ENCODE peak calls at places on chromosomes 13 and 19, in six cellular contexts. P is A673; S is PC-3; F is IMR-90; B is CD4-positive, alpha-beta T cell; Z is heart left ventricle. D is an unnamed sample. For H3K9me3, the result is how much of the 10 kb centered on the place peaks cover.

GRCh38 chr19:55605637-55606470 is at the start of gene ZNF865:
- DNase-seq in Z (peak), P (peak), S (peak), B (peak), F (peak), D (peak)

GRCh38 chr19:50896591-50897190 is 14.5 kb downstream of the KLK4 start:
- DNase-seq in Z (no peak), B (no peak), P (no peak), S (peak), F (peak), D (no peak)

GRCh38 chr19:31257025-31257424 is 92.2 kb downstream of the TSHZ3 start:
- DNase-seq in Z (no peak), S (no peak), B (no peak), P (no peak), F (no peak), D (no peak)

GRCh38 chr13:52162279-52163101 is 3.1 kb upstream of the NEK3 start:
- DNase-seq in B (no peak), S (peak), Z (no peak), F (peak), P (no peak), D (peak)

GRCh38 chr13:73090116-73090811 is 31.5 kb downstream of the KLF5 start:
- DNase-seq in P (peak), F (peak), S (peak), B (no peak), Z (no peak), D (peak)

GRCh38 chr19:6739884-6740588 is 556 bp downstream of the TRIP10 start:
- DNase-seq in S (no peak), B (no peak), F (no peak), Z (peak), P (no peak), D (peak)

GRCh38 chr19:51256053-51256682 is 5.3 kb downstream of the SIGLECL1 start:
- DNase-seq in P (no peak), Z (no peak), B (no peak), S (no peak), F (no peak), D (no peak)

GRCh38 chr19:17538684-17539287 is 16.7 kb upstream of the COLGALT1 start:
- DNase-seq in P (no peak), F (no peak), Z (no peak), B (no peak), S (peak), D (peak)

GRCh38 chr19:28331596-28331995 is 881.4 kb downstream of the UQCRFS1 start:
- DNase-seq in F (no peak), B (no peak), P (no peak), Z (no peak), S (no peak), D (no peak)

GRCh38 chr19:50921391-50922315 is 10.5 kb upstream of the KLK4 start:
- DNase-seq in P (peak), B (no peak), F (no peak), Z (no peak), S (peak), D (peak)

GRCh38 chr19:40398417-40399056 is 8.6 kb upstream of the HIPK4 start:
- DNase-seq in B (peak), S (no peak), P (no peak), Z (no peak), F (no peak), D (no peak)

GRCh38 chr13:71540098-71540497 is 326.9 kb downstream of the DACH1 start:
- DNase-seq in P (no peak), S (no peak), B (no peak), Z (no peak), F (no peak), D (no peak)

GRCh38 chr13:84237181-84237580 is 354.9 kb upstream of the SLITRK1 start:
- DNase-seq in Z (no peak), S (no peak), P (no peak), F (no peak), B (no peak), D (no peak)

GRCh38 chr19:4575267-4575793 is 15.8 kb upstream of the SEMA6B start:
- DNase-seq in S (peak), F (peak), B (no peak), P (peak), Z (peak), D (peak)

GRCh38 chr13:38897521-38897920 is 93.1 kb downstream of the STOML3 start:
- DNase-seq in F (no peak), Z (no peak), B (no peak), S (no peak), P (no peak), D (no peak)

GRCh38 chr13:30847697-30848307 is 58.3 kb upstream of the MEDAG start:
- DNase-seq in B (no peak), Z (no peak), F (peak), S (no peak), P (peak), D (peak)

GRCh38 chr19:50646074-50646807 is 3.0 kb upstream of the C19orf81 start:
- DNase-seq in P (peak), F (peak), Z (no peak), B (no peak), S (peak), D (no peak)

GRCh38 chr13:109465151-109465550 is 321.2 kb downstream of the IRS2 start:
- DNase-seq in B (no peak), P (peak), Z (no peak), S (no peak), F (peak), D (peak)

GRCh38 chr19:13864223-13864512 is 12.8 kb upstream of the NANOS3 start:
- DNase-seq in Z (no peak), P (no peak), S (no peak), F (no peak), B (no peak), D (no peak)

GRCh38 chr19:38841787-38842438 is 7.9 kb downstream of the HNRNPL start:
- DNase-seq in P (no peak), B (peak), Z (no peak), F (no peak), S (no peak), D (no peak)

GRCh38 chr13:41284512-41285288 is 21.3 kb upstream of the MTRF1 start:
- DNase-seq in F (peak), P (no peak), B (no peak), Z (no peak), S (peak), D (peak)

GRCh38 chr19:22144394-22144793 is 52.4 kb downstream of the ZNF676 start:
- DNase-seq in S (no peak), F (peak), P (peak), Z (no peak), B (no peak), D (no peak)

GRCh38 chr19:22137791-22138190 is 59.0 kb downstream of the ZNF676 start:
- DNase-seq in S (no peak), P (no peak), Z (no peak), F (no peak), B (no peak), D (no peak)

DNA sequence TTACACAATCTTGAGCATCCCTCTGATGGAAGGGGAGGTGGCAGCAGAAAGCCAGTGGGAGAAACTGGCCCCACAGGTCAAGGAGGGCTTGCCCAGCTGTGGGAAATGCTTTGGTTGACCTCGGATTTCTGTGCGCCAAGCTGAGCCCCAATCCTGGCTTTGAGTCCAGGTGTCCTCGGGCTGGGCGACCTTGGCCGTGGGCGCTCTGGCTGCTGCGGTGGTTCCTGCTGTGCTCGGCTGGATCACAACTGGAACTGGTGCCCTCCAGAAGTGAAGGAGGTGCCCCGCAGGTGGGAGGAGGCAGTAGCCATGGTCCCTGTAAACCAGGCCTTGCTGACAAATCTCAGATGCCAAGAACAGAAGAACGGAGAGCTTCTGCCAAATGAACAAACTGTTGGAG is 56.4 kb downstream of the ZNF676 start:
- DNase-seq in S (no peak), P (no peak), Z (no peak), F (no peak), B (no peak), D (no peak)
- H3K9me3 ChIP-seq in S (under half), P (half or more), Z (under half), F (under half), B (under half), D (under half)

GRCh38 chr19:57004418-57004817 is 115.4 kb upstream of the USP29 start:
- DNase-seq in P (no peak), B (no peak), S (no peak), F (no peak), Z (no peak), D (no peak)

GRCh38 chr19:57002765-57003164 is 117.0 kb upstream of the USP29 start:
- DNase-seq in F (no peak), B (no peak), P (no peak), Z (no peak), S (no peak), D (no peak)

GRCh38 chr19:57010541-57010940 is 109.2 kb upstream of the USP29 start:
- DNase-seq in S (no peak), P (no peak), B (no peak), F (no peak), Z (no peak), D (no peak)

DNA sequence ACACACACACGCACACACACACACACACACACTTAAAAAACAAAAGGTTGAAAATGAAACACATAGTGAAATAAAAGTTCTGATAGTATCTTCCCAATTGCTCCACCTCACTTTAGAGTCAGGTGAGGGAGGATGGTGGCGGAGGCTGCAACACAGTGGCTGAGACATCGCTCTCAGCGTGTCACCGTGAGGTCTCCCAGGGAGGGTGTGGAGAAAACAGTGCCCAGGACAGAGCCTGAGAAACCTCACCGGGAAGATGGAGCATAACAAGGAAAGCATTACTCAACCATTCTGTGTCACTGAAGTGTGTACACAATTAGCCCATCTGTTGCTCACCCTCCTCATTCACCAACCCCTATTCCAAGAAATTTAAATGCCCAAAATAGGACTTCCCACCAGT is 111.4 kb upstream of the USP29 start:
- DNase-seq in P (no peak), B (no peak), S (no peak), F (no peak), Z (no peak), D (no peak)
- H3K9me3 ChIP-seq in P (under half), B (under half), S (under half), F (under half), Z (under half), D (under half)

GRCh38 chr19:2845107-2845506 is 3.8 kb downstream of the ZNF555 start:
- DNase-seq in Z (no peak), B (no peak), P (no peak), S (no peak), F (no peak), D (no peak)
- H3K9me3 ChIP-seq in Z (under half), B (under half), P (under half), S (under half), F (under half), D (under half)

GRCh38 chr13:100619940-100620339 is 31.4 kb upstream of the GGACT start:
- DNase-seq in S (no peak), Z (no peak), F (no peak), B (no peak), P (no peak), D (no peak)
- H3K9me3 ChIP-seq in S (under half), Z (under half), F (under half), B (under half), P (under half), D (under half)

GRCh38 chr19:21383980-21384582 is 12.9 kb upstream of the ZNF493 start:
- DNase-seq in P (no peak), S (no peak), B (no peak), F (no peak), Z (no peak), D (no peak)
- H3K9me3 ChIP-seq in P (half or more), S (half or more), B (half or more), F (under half), Z (under half), D (half or more)

GRCh38 chr19:44190020-44190419 is 22.3 kb upstream of the ZNF227 start:
- DNase-seq in S (no peak), P (no peak), B (no peak), F (no peak), Z (no peak), D (no peak)
- H3K9me3 ChIP-seq in S (under half), P (under half), B (half or more), F (under half), Z (under half), D (under half)

GRCh38 chr19:53078668-53079067 is 24.6 kb downstream of the ZNF160 start:
- DNase-seq in P (no peak), S (no peak), F (no peak), B (no peak), Z (no peak), D (no peak)
- H3K9me3 ChIP-seq in P (under half), S (under half), F (under half), B (half or more), Z (under half), D (under half)

DNA sequence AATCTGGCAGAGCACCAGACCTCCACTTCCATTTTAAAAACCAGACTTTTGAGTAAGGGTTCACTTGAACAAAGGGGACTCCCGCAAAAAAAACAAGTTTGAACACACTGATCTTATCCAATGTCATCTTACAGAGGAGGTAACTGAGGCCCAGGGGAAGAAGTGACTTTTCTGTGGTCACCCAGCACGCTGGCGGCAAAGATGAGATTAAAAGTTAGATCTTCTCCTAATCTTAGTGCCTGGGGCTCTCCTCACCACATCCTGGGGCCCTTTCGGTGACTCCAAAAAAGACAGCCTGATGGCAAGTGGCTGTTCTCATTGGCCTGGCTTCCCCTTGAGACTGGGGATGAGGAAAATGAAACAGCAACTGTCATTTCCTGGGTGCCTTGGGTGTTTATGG is 101.8 kb upstream of the ZNF98 start:
- DNase-seq in S (no peak), P (no peak), Z (no peak), F (no peak), B (no peak), D (no peak)
- H3K9me3 ChIP-seq in S (under half), P (under half), Z (under half), F (under half), B (under half), D (under half)

D was measured in adipocyte.